ENCODE peak calls at places on chromosomes 5 and 9, in six cellular contexts. One of them, this sample, is unnamed.

GRCh38 chr9:100088202-100088601 is 10.6 kb downstream of the ERP44 start:
- DNase-seq in IMR-90: no peak
- DNase-seq in trophoblast cell: peak
- DNase-seq in neuronal stem cell: no peak
- DNase-seq in mesenchymal stem cell: no peak
- DNase-seq in H1: no peak
- DNase-seq in this sample: no peak

GRCh38 chr9:76266649-76267627 is 127.3 kb downstream of the RFK start:
- DNase-seq in H1: no peak
- DNase-seq in trophoblast cell: no peak
- DNase-seq in IMR-90: no peak
- DNase-seq in mesenchymal stem cell: no peak
- DNase-seq in neuronal stem cell: peak
- DNase-seq in this sample: no peak

GRCh38 chr5:607541-608285 is 4.4 kb upstream of the CEP72 start:
- DNase-seq in mesenchymal stem cell: no peak
- DNase-seq in trophoblast cell: no peak
- DNase-seq in IMR-90: no peak
- DNase-seq in H1: peak
- DNase-seq in neuronal stem cell: no peak
- DNase-seq in this sample: no peak

GRCh38 chr5:132224721-132225120 is 2.9 kb downstream of the P4HA2 start:
- DNase-seq in neuronal stem cell: no peak
- DNase-seq in IMR-90: peak
- DNase-seq in mesenchymal stem cell: peak
- DNase-seq in H1: no peak
- DNase-seq in trophoblast cell: no peak
- DNase-seq in this sample: no peak

GRCh38 chr5:5313081-5313736 is 109.3 kb upstream of the ICE1 start:
- DNase-seq in H1: no peak
- DNase-seq in trophoblast cell: no peak
- DNase-seq in neuronal stem cell: no peak
- DNase-seq in mesenchymal stem cell: peak
- DNase-seq in IMR-90: peak
- DNase-seq in this sample: no peak

GRCh38 chr9:88342246-88342645 is 46.0 kb upstream of the SPIN1 start:
- DNase-seq in neuronal stem cell: no peak
- DNase-seq in H1: no peak
- DNase-seq in trophoblast cell: no peak
- DNase-seq in IMR-90: peak
- DNase-seq in mesenchymal stem cell: peak
- DNase-seq in this sample: no peak

GRCh38 chr5:76926329-76927105 is 26.3 kb upstream of the CRHBP start:
- DNase-seq in IMR-90: no peak
- DNase-seq in H1: no peak
- DNase-seq in mesenchymal stem cell: peak
- DNase-seq in trophoblast cell: no peak
- DNase-seq in neuronal stem cell: no peak
- DNase-seq in this sample: no peak

GRCh38 chr5:168022761-168023160 is 268.7 kb upstream of the WWC1 start:
- DNase-seq in mesenchymal stem cell: no peak
- DNase-seq in trophoblast cell: no peak
- DNase-seq in neuronal stem cell: no peak
- DNase-seq in IMR-90: no peak
- DNase-seq in H1: no peak
- DNase-seq in this sample: no peak

GRCh38 chr5:142669479-142669878 is 16.4 kb downstream of the FGF1 start:
- DNase-seq in mesenchymal stem cell: no peak
- DNase-seq in IMR-90: no peak
- DNase-seq in trophoblast cell: no peak
- DNase-seq in neuronal stem cell: no peak
- DNase-seq in H1: no peak
- DNase-seq in this sample: no peak

GRCh38 chr5:82297711-82298110 is 19.6 kb upstream of the RPS23 start:
- DNase-seq in H1: no peak
- DNase-seq in trophoblast cell: peak
- DNase-seq in mesenchymal stem cell: no peak
- DNase-seq in neuronal stem cell: no peak
- DNase-seq in IMR-90: no peak
- DNase-seq in this sample: no peak

GRCh38 chr5:174794941-174795672 is 70.7 kb downstream of the MSX2 start:
- DNase-seq in neuronal stem cell: no peak
- DNase-seq in trophoblast cell: no peak
- DNase-seq in mesenchymal stem cell: no peak
- DNase-seq in IMR-90: no peak
- DNase-seq in H1: no peak
- DNase-seq in this sample: peak
- H2BK120ac ChIP-seq in neuronal stem cell: no peak
- H2BK120ac ChIP-seq in trophoblast cell: no peak
- H2BK120ac ChIP-seq in mesenchymal stem cell: no peak
- H2BK120ac ChIP-seq in IMR-90: no peak
- H2BK120ac ChIP-seq in H1: no peak
- H2BK120ac ChIP-seq in this sample: no peak

DNA sequence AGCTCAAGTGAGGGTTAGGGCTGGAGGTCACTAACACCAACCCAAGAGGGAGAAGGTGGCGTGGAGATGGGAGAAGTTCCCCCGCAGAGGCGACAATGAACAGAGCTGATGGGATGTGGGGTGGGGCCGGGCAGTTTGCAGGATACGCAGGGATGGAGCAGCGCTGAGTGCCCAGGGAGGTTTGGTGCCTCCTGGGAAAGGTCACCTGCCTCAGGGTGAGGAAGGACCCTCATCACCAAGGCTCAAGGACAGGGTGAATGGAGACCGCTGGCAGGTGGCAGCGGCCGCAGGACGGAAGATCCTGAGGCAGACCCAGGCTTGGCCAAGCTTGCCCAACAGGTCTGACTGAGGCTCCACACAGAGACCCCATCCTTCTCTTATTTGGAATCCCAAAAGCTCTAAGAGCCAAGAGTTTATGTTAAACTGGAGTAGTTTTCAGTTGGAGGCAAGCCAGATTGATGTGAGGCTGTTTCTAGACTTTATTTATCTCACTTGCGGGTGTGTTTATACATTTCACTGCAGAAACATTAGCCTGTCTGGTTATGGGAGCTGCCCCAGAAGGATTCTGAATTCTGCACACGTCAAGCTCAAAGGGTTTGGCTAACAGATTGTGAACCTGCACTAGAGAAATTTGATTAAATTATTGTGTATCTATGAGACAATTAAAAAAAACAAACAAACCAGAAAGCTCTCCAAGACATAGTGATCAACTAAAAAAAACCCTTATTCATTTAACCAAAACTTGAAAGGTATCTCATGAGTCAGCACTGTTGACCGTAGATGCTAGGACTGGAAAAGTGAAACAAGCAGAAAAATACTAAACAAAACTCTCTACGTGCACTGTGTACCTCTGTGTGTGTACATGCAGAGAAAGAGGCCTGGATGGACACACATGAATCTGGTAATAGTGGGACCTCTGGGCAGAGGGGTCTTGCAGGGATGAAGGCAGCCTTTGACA is 146.2 kb upstream of the PHYKPL start:
- DNase-seq in neuronal stem cell: no peak
- DNase-seq in mesenchymal stem cell: peak
- DNase-seq in trophoblast cell: no peak
- DNase-seq in IMR-90: peak
- DNase-seq in H1: no peak
- DNase-seq in this sample: no peak
- H3K14ac ChIP-seq in neuronal stem cell: no peak
- H3K14ac ChIP-seq in mesenchymal stem cell: no peak
- H3K14ac ChIP-seq in trophoblast cell: no peak
- H3K14ac ChIP-seq in IMR-90: no peak
- H3K14ac ChIP-seq in H1: no peak
- H3K14ac ChIP-seq in this sample: no peak

DNA sequence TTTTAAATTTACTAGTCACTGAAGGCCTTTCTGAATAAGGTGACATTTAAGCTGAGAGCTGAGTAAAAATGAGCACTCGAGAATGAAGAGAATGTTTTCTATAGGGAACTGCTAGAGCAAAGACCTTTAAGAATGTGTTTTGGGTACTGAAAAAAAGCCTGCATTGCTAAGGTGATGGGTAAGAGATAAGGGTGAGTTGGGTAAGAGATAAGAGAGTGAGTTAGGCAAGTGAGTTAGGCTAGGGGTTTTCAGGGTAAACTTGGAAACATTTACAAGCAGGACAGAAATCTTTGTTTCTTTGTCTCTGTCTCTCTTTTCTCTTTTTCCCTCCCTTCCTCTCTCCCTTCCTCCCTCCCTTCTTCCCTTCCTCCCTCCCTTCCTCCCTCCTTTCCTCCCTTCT is 5.6 kb downstream of the RAD23B start:
- DNase-seq in mesenchymal stem cell: no peak
- DNase-seq in trophoblast cell: peak
- DNase-seq in H1: no peak
- DNase-seq in neuronal stem cell: no peak
- DNase-seq in IMR-90: no peak
- DNase-seq in this sample: no peak
- H2BK120ac ChIP-seq in mesenchymal stem cell: no peak
- H2BK120ac ChIP-seq in trophoblast cell: no peak
- H2BK120ac ChIP-seq in H1: no peak
- H2BK120ac ChIP-seq in neuronal stem cell: no peak
- H2BK120ac ChIP-seq in IMR-90: no peak
- H2BK120ac ChIP-seq in this sample: no peak

GRCh38 chr5:57478826-57479225 is 3.8 kb downstream of the ACTBL2 start:
- DNase-seq in H1: no peak
- DNase-seq in mesenchymal stem cell: no peak
- DNase-seq in IMR-90: no peak
- DNase-seq in trophoblast cell: peak
- DNase-seq in neuronal stem cell: no peak
- DNase-seq in this sample: no peak
- H3K14ac ChIP-seq in H1: no peak
- H3K14ac ChIP-seq in mesenchymal stem cell: no peak
- H3K14ac ChIP-seq in IMR-90: no peak
- H3K14ac ChIP-seq in trophoblast cell: no peak
- H3K14ac ChIP-seq in neuronal stem cell: no peak
- H3K14ac ChIP-seq in this sample: no peak

GRCh38 chr5:162990856-162991497 is 446.4 kb upstream of the CCNG1 start:
- DNase-seq in IMR-90: no peak
- DNase-seq in mesenchymal stem cell: no peak
- DNase-seq in H1: no peak
- DNase-seq in trophoblast cell: no peak
- DNase-seq in neuronal stem cell: no peak
- DNase-seq in this sample: no peak
- H2BK120ac ChIP-seq in IMR-90: no peak
- H2BK120ac ChIP-seq in mesenchymal stem cell: no peak
- H2BK120ac ChIP-seq in H1: no peak
- H2BK120ac ChIP-seq in trophoblast cell: no peak
- H2BK120ac ChIP-seq in neuronal stem cell: no peak
- H2BK120ac ChIP-seq in this sample: no peak

DNA sequence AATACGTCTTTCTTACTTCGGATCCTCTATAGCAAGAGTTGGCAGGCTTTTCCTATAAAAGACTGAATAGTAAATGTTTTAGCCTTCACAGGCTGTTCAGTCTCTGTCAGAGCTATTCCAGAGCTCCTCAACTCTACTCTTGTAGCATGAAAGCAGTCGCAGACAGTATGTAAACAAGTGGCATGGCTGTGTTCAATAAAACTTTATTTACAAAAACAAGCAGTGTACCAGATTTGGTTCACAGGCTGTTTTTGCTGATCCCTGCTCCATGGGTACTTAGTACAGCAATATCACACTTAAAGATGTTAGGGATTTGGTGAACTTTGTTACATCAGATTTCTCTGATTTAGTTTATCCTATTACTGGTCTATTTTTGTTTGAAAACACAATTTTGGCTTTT is 235.2 kb downstream of the MLLT3 start:
- DNase-seq in mesenchymal stem cell: no peak
- DNase-seq in neuronal stem cell: no peak
- DNase-seq in trophoblast cell: no peak
- DNase-seq in H1: no peak
- DNase-seq in IMR-90: no peak
- DNase-seq in this sample: no peak
- H3K14ac ChIP-seq in mesenchymal stem cell: no peak
- H3K14ac ChIP-seq in neuronal stem cell: no peak
- H3K14ac ChIP-seq in trophoblast cell: no peak
- H3K14ac ChIP-seq in H1: no peak
- H3K14ac ChIP-seq in IMR-90: no peak
- H3K14ac ChIP-seq in this sample: no peak

GRCh38 chr9:14133394-14133793 is 180.5 kb downstream of the NFIB start:
- DNase-seq in neuronal stem cell: no peak
- DNase-seq in mesenchymal stem cell: no peak
- DNase-seq in H1: no peak
- DNase-seq in IMR-90: no peak
- DNase-seq in trophoblast cell: no peak
- DNase-seq in this sample: no peak

GRCh38 chr9:14131353-14132088 is 182.4 kb downstream of the NFIB start:
- DNase-seq in neuronal stem cell: no peak
- DNase-seq in IMR-90: no peak
- DNase-seq in mesenchymal stem cell: no peak
- DNase-seq in trophoblast cell: no peak
- DNase-seq in H1: no peak
- DNase-seq in this sample: no peak

GRCh38 chr9:14132798-14133197 is 181.1 kb downstream of the NFIB start:
- DNase-seq in trophoblast cell: no peak
- DNase-seq in IMR-90: no peak
- DNase-seq in neuronal stem cell: no peak
- DNase-seq in mesenchymal stem cell: no peak
- DNase-seq in H1: no peak
- DNase-seq in this sample: no peak

DNA sequence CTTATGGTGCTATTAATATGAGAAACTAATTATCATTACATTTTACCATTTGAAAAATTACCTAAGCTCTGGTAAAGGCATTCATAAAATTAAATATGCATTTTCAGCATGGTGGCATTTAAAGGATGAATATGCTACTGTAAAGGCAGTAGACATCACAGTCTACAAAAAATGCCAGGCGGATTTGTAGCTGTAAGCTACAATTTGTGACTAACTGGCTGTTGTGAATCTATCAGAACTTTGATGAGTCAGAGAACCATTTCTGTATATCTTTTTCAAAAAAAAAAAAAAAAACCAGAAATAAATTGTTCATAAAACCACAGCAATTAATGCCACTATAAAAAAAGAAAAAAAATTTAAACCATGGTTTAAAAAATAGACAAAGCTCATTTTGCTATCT is 186.3 kb downstream of the NFIB start:
- DNase-seq in mesenchymal stem cell: no peak
- DNase-seq in trophoblast cell: no peak
- DNase-seq in neuronal stem cell: no peak
- DNase-seq in IMR-90: peak
- DNase-seq in H1: no peak
- DNase-seq in this sample: no peak
- H2BK120ac ChIP-seq in mesenchymal stem cell: no peak
- H2BK120ac ChIP-seq in trophoblast cell: no peak
- H2BK120ac ChIP-seq in neuronal stem cell: no peak
- H2BK120ac ChIP-seq in IMR-90: no peak
- H2BK120ac ChIP-seq in H1: no peak
- H2BK120ac ChIP-seq in this sample: no peak

GRCh38 chr5:44945743-44946142 is 137.0 kb downstream of the MRPS30 start:
- DNase-seq in neuronal stem cell: no peak
- DNase-seq in H1: no peak
- DNase-seq in mesenchymal stem cell: no peak
- DNase-seq in IMR-90: no peak
- DNase-seq in trophoblast cell: no peak
- DNase-seq in this sample: no peak

GRCh38 chr5:44951371-44951770 is 142.6 kb downstream of the MRPS30 start:
- DNase-seq in mesenchymal stem cell: no peak
- DNase-seq in trophoblast cell: no peak
- DNase-seq in neuronal stem cell: no peak
- DNase-seq in IMR-90: no peak
- DNase-seq in H1: no peak
- DNase-seq in this sample: no peak

GRCh38 chr5:44953078-44953477 is 144.3 kb downstream of the MRPS30 start:
- DNase-seq in IMR-90: no peak
- DNase-seq in mesenchymal stem cell: no peak
- DNase-seq in neuronal stem cell: no peak
- DNase-seq in trophoblast cell: no peak
- DNase-seq in H1: no peak
- DNase-seq in this sample: no peak

GRCh38 chr5:44952376-44952775 is 143.6 kb downstream of the MRPS30 start:
- DNase-seq in trophoblast cell: peak
- DNase-seq in mesenchymal stem cell: peak
- DNase-seq in IMR-90: peak
- DNase-seq in H1: no peak
- DNase-seq in neuronal stem cell: no peak
- DNase-seq in this sample: no peak

GRCh38 chr5:44949687-44950086 is 140.9 kb downstream of the MRPS30 start:
- DNase-seq in neuronal stem cell: no peak
- DNase-seq in IMR-90: no peak
- DNase-seq in trophoblast cell: no peak
- DNase-seq in H1: no peak
- DNase-seq in mesenchymal stem cell: no peak
- DNase-seq in this sample: no peak
- H3K14ac ChIP-seq in neuronal stem cell: no peak
- H3K14ac ChIP-seq in IMR-90: no peak
- H3K14ac ChIP-seq in trophoblast cell: no peak
- H3K14ac ChIP-seq in H1: no peak
- H3K14ac ChIP-seq in mesenchymal stem cell: no peak
- H3K14ac ChIP-seq in this sample: no peak